ENCODE peak calls at places on chromosome 12, in seven cellular contexts. One of them, this sample, is unnamed.

GRCh38 chr12:109994262-109995175 is 1.6 kb downstream of the GIT2 start:
- DNase-seq in progenitor cell of endocrine pancreas: no peak
- DNase-seq in DND-41: peak; percentile 29
- DNase-seq in AG04450: no peak
- DNase-seq in RWPE1: no peak
- DNase-seq in epithelial cell of esophagus: peak; percentile 22
- DNase-seq in esophagus squamous epithelium: no peak
- DNase-seq in this sample: no peak

GRCh38 chr12:71654200-71654599 is 9.4 kb downstream of the ZFC3H1 start:
- DNase-seq in progenitor cell of endocrine pancreas: no peak
- DNase-seq in DND-41: no peak
- DNase-seq in epithelial cell of esophagus: no peak
- DNase-seq in AG04450: no peak
- DNase-seq in RWPE1: no peak
- DNase-seq in esophagus squamous epithelium: no peak
- DNase-seq in this sample: no peak

GRCh38 chr12:118357327-118358007 is 15.2 kb downstream of the TAOK3 start:
- DNase-seq in AG04450: no peak
- DNase-seq in DND-41: peak; percentile 74
- DNase-seq in esophagus squamous epithelium: no peak
- DNase-seq in RWPE1: no peak
- DNase-seq in progenitor cell of endocrine pancreas: no peak
- DNase-seq in epithelial cell of esophagus: peak; percentile 62
- DNase-seq in this sample: peak; percentile 67

GRCh38 chr12:106106129-106106566 is 32.6 kb downstream of the NUAK1 start:
- DNase-seq in DND-41: no peak
- DNase-seq in progenitor cell of endocrine pancreas: no peak
- DNase-seq in epithelial cell of esophagus: no peak
- DNase-seq in esophagus squamous epithelium: no peak
- DNase-seq in AG04450: no peak
- DNase-seq in RWPE1: no peak
- DNase-seq in this sample: no peak

GRCh38 chr12:6866920-6867406 is 368 bp upstream of the TPI1 start:
- DNase-seq in AG04450: no peak
- DNase-seq in epithelial cell of esophagus: no peak
- DNase-seq in esophagus squamous epithelium: peak; percentile 35
- DNase-seq in RWPE1: no peak
- DNase-seq in DND-41: no peak
- DNase-seq in progenitor cell of endocrine pancreas: no peak
- DNase-seq in this sample: no peak

GRCh38 chr12:2396448-2396871 is 343.7 kb downstream of the CACNA1C start:
- DNase-seq in progenitor cell of endocrine pancreas: no peak
- DNase-seq in epithelial cell of esophagus: no peak
- DNase-seq in esophagus squamous epithelium: no peak
- DNase-seq in DND-41: no peak
- DNase-seq in RWPE1: no peak
- DNase-seq in AG04450: no peak
- DNase-seq in this sample: no peak

GRCh38 chr12:122928891-122929538 is 33.1 kb upstream of the VPS37B start:
- DNase-seq in esophagus squamous epithelium: no peak
- DNase-seq in AG04450: no peak
- DNase-seq in progenitor cell of endocrine pancreas: no peak
- DNase-seq in epithelial cell of esophagus: no peak
- DNase-seq in DND-41: no peak
- DNase-seq in RWPE1: no peak
- DNase-seq in this sample: no peak

GRCh38 chr12:107368586-107368985 is 275.2 kb upstream of the CRY1 start:
- DNase-seq in esophagus squamous epithelium: no peak
- DNase-seq in epithelial cell of esophagus: no peak
- DNase-seq in DND-41: no peak
- DNase-seq in RWPE1: no peak
- DNase-seq in AG04450: no peak
- DNase-seq in progenitor cell of endocrine pancreas: no peak
- DNase-seq in this sample: no peak

GRCh38 chr12:13000616-13000934 is 510 bp upstream of the HEBP1 start:
- DNase-seq in progenitor cell of endocrine pancreas: no peak
- DNase-seq in esophagus squamous epithelium: no peak
- DNase-seq in DND-41: no peak
- DNase-seq in AG04450: no peak
- DNase-seq in RWPE1: peak; percentile 41
- DNase-seq in epithelial cell of esophagus: no peak
- DNase-seq in this sample: peak; percentile 54

GRCh38 chr12:102144221-102144620 is 24.2 kb downstream of the PARPBP start:
- DNase-seq in esophagus squamous epithelium: no peak
- DNase-seq in RWPE1: no peak
- DNase-seq in epithelial cell of esophagus: no peak
- DNase-seq in DND-41: no peak
- DNase-seq in AG04450: peak; percentile 2
- DNase-seq in progenitor cell of endocrine pancreas: no peak
- DNase-seq in this sample: no peak

GRCh38 chr12:2805146-2805525 is 7.3 kb upstream of the ITFG2 start:
- DNase-seq in AG04450: no peak
- DNase-seq in DND-41: no peak
- DNase-seq in RWPE1: no peak
- DNase-seq in progenitor cell of endocrine pancreas: no peak
- DNase-seq in epithelial cell of esophagus: no peak
- DNase-seq in esophagus squamous epithelium: no peak
- DNase-seq in this sample: no peak

GRCh38 chr12:52392465-52393007 is 7.1 kb upstream of the KRT84 start:
- DNase-seq in progenitor cell of endocrine pancreas: no peak
- DNase-seq in epithelial cell of esophagus: peak; percentile 84
- DNase-seq in DND-41: no peak
- DNase-seq in AG04450: no peak
- DNase-seq in RWPE1: no peak
- DNase-seq in esophagus squamous epithelium: no peak
- DNase-seq in this sample: no peak

GRCh38 chr12:52398176-52398575 is 8.0 kb downstream of the KRT82 start:
- DNase-seq in RWPE1: no peak
- DNase-seq in AG04450: no peak
- DNase-seq in esophagus squamous epithelium: no peak
- DNase-seq in epithelial cell of esophagus: no peak
- DNase-seq in DND-41: no peak
- DNase-seq in progenitor cell of endocrine pancreas: no peak
- DNase-seq in this sample: no peak

GRCh38 chr12:52396656-52397055 is 9.5 kb downstream of the KRT82 start:
- DNase-seq in DND-41: no peak
- DNase-seq in RWPE1: no peak
- DNase-seq in epithelial cell of esophagus: no peak
- DNase-seq in esophagus squamous epithelium: no peak
- DNase-seq in progenitor cell of endocrine pancreas: no peak
- DNase-seq in AG04450: no peak
- DNase-seq in this sample: no peak

GRCh38 chr12:52394836-52395405 is 9.5 kb upstream of the KRT84 start:
- DNase-seq in progenitor cell of endocrine pancreas: no peak
- DNase-seq in esophagus squamous epithelium: no peak
- DNase-seq in AG04450: no peak
- DNase-seq in DND-41: no peak
- DNase-seq in RWPE1: no peak
- DNase-seq in epithelial cell of esophagus: no peak
- DNase-seq in this sample: no peak

DNA sequence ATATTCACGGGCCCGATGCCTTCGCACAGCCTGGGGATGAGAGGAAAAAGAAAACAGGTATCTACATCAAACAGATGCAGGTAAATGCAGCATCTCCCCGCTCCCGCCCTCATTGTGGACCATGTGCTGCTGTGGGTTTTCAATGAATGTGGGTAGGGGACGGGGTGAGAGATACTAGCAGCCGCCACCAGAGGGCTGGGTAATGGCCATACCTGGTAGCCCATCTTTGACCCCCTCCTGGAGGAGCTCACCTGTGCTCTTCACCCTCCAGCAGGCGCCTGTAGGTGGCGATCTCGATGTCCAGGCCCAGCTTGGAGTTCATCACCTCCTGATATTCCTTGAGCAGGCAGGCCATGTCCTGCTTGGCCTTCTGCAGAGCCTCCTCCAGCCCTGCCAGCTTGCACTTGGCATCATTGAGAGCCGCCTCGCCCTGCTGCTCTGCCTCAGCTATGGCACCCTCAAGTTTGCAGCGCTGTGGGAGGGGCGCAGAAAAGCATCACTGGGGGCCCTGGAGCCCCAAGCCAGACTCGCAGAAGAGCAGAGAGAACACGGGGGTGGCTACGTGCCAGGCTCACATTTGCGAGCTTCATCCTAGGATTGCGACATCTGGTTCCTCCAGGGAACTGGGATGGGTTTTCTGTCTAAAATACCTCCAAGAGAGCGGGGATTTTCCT is 10.2 kb downstream of the KRT82 start:
- DNase-seq in DND-41: no peak
- DNase-seq in progenitor cell of endocrine pancreas: peak; percentile 62
- DNase-seq in esophagus squamous epithelium: no peak
- DNase-seq in RWPE1: peak; percentile 55
- DNase-seq in AG04450: no peak
- DNase-seq in epithelial cell of esophagus: peak; percentile 57
- DNase-seq in this sample: peak; percentile 83
- TF ChIP-seq CTCF in DND-41: no peak
- TF ChIP-seq CTCF in progenitor cell of endocrine pancreas: peak; percentile 87
- TF ChIP-seq CTCF in esophagus squamous epithelium: peak; percentile 42
- TF ChIP-seq CTCF in RWPE1: no peak
- TF ChIP-seq CTCF in AG04450: peak; percentile 18
- TF ChIP-seq CTCF in epithelial cell of esophagus: peak; percentile 46
- TF ChIP-seq CTCF in this sample: peak; percentile 56

GRCh38 chr12:58541300-58541690 is 379.0 kb downstream of the LRIG3 start:
- DNase-seq in progenitor cell of endocrine pancreas: no peak
- DNase-seq in AG04450: no peak
- DNase-seq in esophagus squamous epithelium: no peak
- DNase-seq in epithelial cell of esophagus: no peak
- DNase-seq in DND-41: no peak
- DNase-seq in RWPE1: no peak
- DNase-seq in this sample: no peak

GRCh38 chr12:58537278-58537677 is 383.0 kb downstream of the LRIG3 start:
- DNase-seq in AG04450: peak; percentile 76
- DNase-seq in epithelial cell of esophagus: peak; percentile 41
- DNase-seq in RWPE1: no peak
- DNase-seq in progenitor cell of endocrine pancreas: no peak
- DNase-seq in esophagus squamous epithelium: no peak
- DNase-seq in DND-41: no peak
- DNase-seq in this sample: peak; percentile 33

GRCh38 chr12:58544281-58544680 is 376.0 kb downstream of the LRIG3 start:
- DNase-seq in epithelial cell of esophagus: no peak
- DNase-seq in RWPE1: no peak
- DNase-seq in DND-41: no peak
- DNase-seq in esophagus squamous epithelium: no peak
- DNase-seq in progenitor cell of endocrine pancreas: no peak
- DNase-seq in AG04450: no peak
- DNase-seq in this sample: no peak

GRCh38 chr12:58539295-58539694 is 381.0 kb downstream of the LRIG3 start:
- DNase-seq in RWPE1: no peak
- DNase-seq in DND-41: no peak
- DNase-seq in esophagus squamous epithelium: no peak
- DNase-seq in epithelial cell of esophagus: no peak
- DNase-seq in progenitor cell of endocrine pancreas: no peak
- DNase-seq in AG04450: no peak
- DNase-seq in this sample: no peak

DNA sequence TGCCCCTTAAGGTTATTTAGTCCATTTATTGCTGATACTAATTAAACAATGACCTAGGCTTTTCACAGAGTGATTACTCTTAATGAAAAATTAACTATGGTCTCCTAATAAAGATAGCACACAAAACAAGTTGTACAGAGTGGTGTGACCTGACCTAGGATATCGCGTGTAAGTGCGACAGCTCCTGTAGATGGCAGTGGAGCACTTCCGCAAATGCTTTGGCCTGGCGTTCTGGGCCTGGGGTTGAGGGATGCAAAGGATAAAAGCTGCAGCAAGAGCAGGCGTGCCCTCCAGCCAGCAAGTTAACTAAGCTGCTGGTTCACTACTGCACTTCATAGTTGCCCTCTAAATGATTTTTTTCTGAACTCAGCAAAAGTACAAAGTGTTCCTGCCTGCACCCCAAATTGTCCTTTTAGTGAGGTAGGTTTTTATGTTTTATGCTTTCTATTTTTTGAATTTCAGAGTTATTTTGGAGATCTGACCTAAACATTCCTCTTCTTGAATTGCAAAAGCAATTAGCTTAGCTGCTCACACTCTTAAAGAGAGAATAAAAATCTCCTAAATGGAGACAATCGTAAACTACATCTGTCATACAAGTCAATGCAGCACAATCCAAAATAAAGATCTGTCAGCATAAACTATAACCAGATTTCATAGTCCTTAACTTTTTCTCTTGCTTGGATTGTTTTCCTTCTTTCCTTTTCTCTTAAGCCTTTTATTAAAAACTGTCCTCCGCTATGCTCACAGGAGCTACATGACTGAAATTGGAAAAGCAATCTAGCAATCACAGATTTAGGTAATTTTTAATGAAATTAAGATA is 379.6 kb downstream of the LRIG3 start:
- DNase-seq in AG04450: peak; percentile 85
- DNase-seq in epithelial cell of esophagus: peak; percentile 82
- DNase-seq in progenitor cell of endocrine pancreas: peak; percentile 73
- DNase-seq in DND-41: peak; percentile 69
- DNase-seq in esophagus squamous epithelium: no peak
- DNase-seq in RWPE1: peak; percentile 48
- DNase-seq in this sample: peak; percentile 78
- TF ChIP-seq CTCF in AG04450: peak; percentile 94
- TF ChIP-seq CTCF in epithelial cell of esophagus: peak; percentile 93
- TF ChIP-seq CTCF in progenitor cell of endocrine pancreas: peak; percentile 90
- TF ChIP-seq CTCF in DND-41: peak; percentile 88
- TF ChIP-seq CTCF in esophagus squamous epithelium: peak; percentile 64
- TF ChIP-seq CTCF in RWPE1: peak; percentile 91
- TF ChIP-seq CTCF in this sample: peak; percentile 91

GRCh38 chr12:52952082-52952801 is 3.3 kb downstream of the KRT18 start:
- DNase-seq in RWPE1: no peak
- DNase-seq in DND-41: no peak
- DNase-seq in epithelial cell of esophagus: peak; percentile 40
- DNase-seq in AG04450: no peak
- DNase-seq in progenitor cell of endocrine pancreas: no peak
- DNase-seq in esophagus squamous epithelium: no peak
- DNase-seq in this sample: peak; percentile 50
- TF ChIP-seq CTCF in RWPE1: no peak
- TF ChIP-seq CTCF in DND-41: no peak
- TF ChIP-seq CTCF in epithelial cell of esophagus: peak; percentile 17
- TF ChIP-seq CTCF in AG04450: no peak
- TF ChIP-seq CTCF in progenitor cell of endocrine pancreas: peak; percentile 45
- TF ChIP-seq CTCF in esophagus squamous epithelium: peak; percentile 13
- TF ChIP-seq CTCF in this sample: peak; percentile 41

GRCh38 chr12:130081420-130081819 is 80.8 kb upstream of the FZD10 start:
- DNase-seq in epithelial cell of esophagus: no peak
- DNase-seq in RWPE1: no peak
- DNase-seq in esophagus squamous epithelium: no peak
- DNase-seq in DND-41: no peak
- DNase-seq in progenitor cell of endocrine pancreas: no peak
- DNase-seq in AG04450: no peak
- DNase-seq in this sample: no peak

GRCh38 chr12:130084359-130084758 is 77.9 kb upstream of the FZD10 start:
- DNase-seq in esophagus squamous epithelium: no peak
- DNase-seq in progenitor cell of endocrine pancreas: no peak
- DNase-seq in DND-41: no peak
- DNase-seq in RWPE1: no peak
- DNase-seq in AG04450: no peak
- DNase-seq in epithelial cell of esophagus: no peak
- DNase-seq in this sample: no peak

GRCh38 chr12:130083746-130084145 is 78.5 kb upstream of the FZD10 start:
- DNase-seq in RWPE1: no peak
- DNase-seq in progenitor cell of endocrine pancreas: no peak
- DNase-seq in epithelial cell of esophagus: no peak
- DNase-seq in DND-41: no peak
- DNase-seq in AG04450: no peak
- DNase-seq in esophagus squamous epithelium: no peak
- DNase-seq in this sample: peak; percentile 38

GRCh38 chr12:130080205-130080604 is 82.1 kb upstream of the FZD10 start:
- DNase-seq in RWPE1: no peak
- DNase-seq in progenitor cell of endocrine pancreas: no peak
- DNase-seq in epithelial cell of esophagus: no peak
- DNase-seq in DND-41: no peak
- DNase-seq in AG04450: no peak
- DNase-seq in esophagus squamous epithelium: no peak
- DNase-seq in this sample: peak; percentile 42

GRCh38 chr12:130083002-130083401 is 79.3 kb upstream of the FZD10 start:
- DNase-seq in progenitor cell of endocrine pancreas: no peak
- DNase-seq in esophagus squamous epithelium: no peak
- DNase-seq in RWPE1: peak; percentile 56
- DNase-seq in AG04450: no peak
- DNase-seq in epithelial cell of esophagus: peak; percentile 62
- DNase-seq in DND-41: no peak
- DNase-seq in this sample: peak; percentile 39
- TF ChIP-seq CTCF in progenitor cell of endocrine pancreas: no peak
- TF ChIP-seq CTCF in esophagus squamous epithelium: no peak
- TF ChIP-seq CTCF in RWPE1: no peak
- TF ChIP-seq CTCF in AG04450: no peak
- TF ChIP-seq CTCF in epithelial cell of esophagus: no peak
- TF ChIP-seq CTCF in DND-41: no peak
- TF ChIP-seq CTCF in this sample: no peak